ENCODE peak calls at places on chromosomes 6 and 20, in six cellular contexts. R is uterus; L is Panc1; M is psoas muscle; N is CD8-positive, alpha-beta memory T cell; P is adrenal gland. Q is an unnamed sample.

GRCh38 chr6:144223686-144224085 is 61.4 kb upstream of the UTRN start:
- DNase-seq in M (no peak), L (no peak), P (no peak), R (no peak), N (no peak), Q (no peak)

GRCh38 chr6:127420558-127420957 is 38.6 kb downstream of the KIAA0408 start:
- DNase-seq in P (peak; percentile 81), R (peak; percentile 27), L (peak; percentile 96), N (peak; percentile 19), M (no peak), Q (peak; percentile 45)

GRCh38 chr20:44646023-44646640 is 5.4 kb downstream of the ADA start:
- DNase-seq in P (no peak), M (no peak), R (no peak), N (no peak), L (no peak), Q (peak; percentile 55)

GRCh38 chr6:55777461-55777860 is 97.9 kb downstream of the BMP5 start:
- DNase-seq in N (no peak), M (no peak), R (no peak), L (no peak), P (no peak), Q (no peak)

GRCh38 chr20:48948612-48949011 is 27.1 kb downstream of the ARFGEF2 start:
- DNase-seq in P (no peak), R (no peak), N (no peak), L (no peak), M (no peak), Q (no peak)

GRCh38 chr6:41673704-41674000 is 35.4 kb downstream of the MDFI start:
- DNase-seq in L (no peak), P (no peak), N (no peak), M (no peak), R (no peak), Q (no peak)

GRCh38 chr6:102154176-102154575 is 760.7 kb downstream of the GRIK2 start:
- DNase-seq in R (no peak), N (no peak), P (no peak), L (no peak), M (no peak), Q (no peak)

GRCh38 chr20:58308680-58309527 is 611 bp upstream of the RAB22A start:
- DNase-seq in N (no peak), R (peak; percentile 71), M (peak; percentile 85), L (no peak), P (peak; percentile 73), Q (peak; percentile 71)

GRCh38 chr20:44730441-44730840 is 15.2 kb upstream of the KCNK15 start:
- DNase-seq in L (peak; percentile 97), P (no peak), R (no peak), M (no peak), N (no peak), Q (no peak)

GRCh38 chr6:16129623-16130243 is 847 bp downstream of the MYLIP start:
- DNase-seq in R (peak; percentile 36), P (peak; percentile 66), L (no peak), M (no peak), N (peak; percentile 41), Q (peak; percentile 62)

DNA sequence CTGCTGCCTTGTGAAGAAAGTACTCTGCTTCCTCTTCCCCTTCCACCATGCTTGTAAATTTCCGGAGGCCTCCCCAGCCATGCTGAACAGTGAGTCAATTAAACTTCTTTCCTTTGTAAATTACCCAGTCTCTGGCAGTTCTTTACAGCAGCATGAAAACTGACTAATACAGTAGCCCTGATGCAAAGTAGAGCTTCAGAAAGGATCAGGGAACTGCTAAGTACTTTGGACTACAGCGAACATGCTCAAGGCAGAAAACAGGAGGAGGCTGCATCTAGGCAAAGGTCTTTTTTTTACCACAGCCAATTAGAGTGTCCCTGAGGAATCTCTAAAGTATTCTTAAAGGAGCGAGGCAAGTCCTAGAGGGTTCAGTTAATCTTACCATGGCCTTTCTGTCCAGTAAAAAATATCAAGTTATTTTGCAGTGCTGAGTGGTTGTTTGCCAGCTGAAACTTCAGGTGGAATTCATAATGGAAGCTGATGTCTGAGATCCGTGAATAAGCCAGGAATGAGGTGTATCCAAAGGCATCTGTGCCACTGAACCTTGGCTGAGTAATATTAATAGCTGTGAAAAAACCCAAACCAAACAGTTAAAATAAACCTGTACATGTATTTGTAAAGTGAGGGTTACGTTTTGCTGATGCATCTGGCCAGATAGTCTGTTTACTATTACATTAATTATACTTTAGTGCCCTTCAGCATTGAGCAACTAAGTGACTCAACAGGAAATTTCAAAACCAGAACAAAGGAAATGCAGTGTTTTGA is 170.4 kb downstream of the PHF3 start:
- DNase-seq in P (no peak), R (no peak), M (no peak), N (no peak), L (peak; percentile 92), Q (no peak)
- H3K27ac ChIP-seq in P (peak overlapping the region; percentile 77), R (peak overlapping the region; percentile 18), M (peak overlapping the region; percentile 62), N (no peak overlapping the region), L (no peak overlapping the region), Q (no peak overlapping the region)

DNA sequence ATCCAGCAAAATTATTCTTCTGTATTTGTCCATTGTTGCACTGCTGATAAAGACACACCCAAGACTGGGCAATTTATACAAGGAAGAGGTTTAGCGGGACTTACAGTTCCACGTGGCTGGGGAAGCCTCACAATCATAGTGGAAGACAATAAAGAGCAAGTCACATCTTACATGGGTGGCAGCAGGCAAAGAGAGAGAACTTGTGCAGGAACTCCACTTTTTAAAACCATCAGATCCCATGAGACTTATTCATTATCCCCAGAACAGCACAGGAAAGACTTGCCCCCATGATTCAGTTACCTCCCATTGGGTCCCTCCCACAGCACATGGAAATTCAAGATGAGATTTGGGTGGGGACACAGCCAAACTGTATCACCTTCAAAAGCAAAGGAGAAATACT is 286.5 kb upstream of the ECI2 start:
- DNase-seq in P (no peak), M (no peak), N (no peak), R (no peak), L (no peak), Q (no peak)
- H3K4me3 ChIP-seq in P (no peak overlapping the region), M (no peak overlapping the region), N (no peak overlapping the region), R (no peak overlapping the region), L (no peak overlapping the region), Q (no peak overlapping the region)

GRCh38 chr6:74606488-74607135 is 599.2 kb downstream of the COL12A1 start:
- DNase-seq in N (no peak), M (no peak), P (no peak), R (no peak), L (no peak), Q (no peak)
- H3K27ac ChIP-seq in N (no peak overlapping the region), M (peak overlapping the region; percentile 24), P (peak overlapping the region; percentile 51), R (peak overlapping the region; percentile 53), L (no peak overlapping the region), Q (no peak overlapping the region)

GRCh38 chr20:53623454-53624206 is 30.0 kb upstream of the ZNF217 start:
- DNase-seq in P (peak; percentile 90), L (peak; percentile 87), R (peak; percentile 68), N (no peak), M (peak; percentile 72), Q (peak; percentile 31)
- H3K4me3 ChIP-seq in P (no peak overlapping the region), L (peak overlapping the region; percentile 6), R (peak overlapping the region; percentile 33), N (peak overlapping the region; percentile 49), M (peak overlapping the region; percentile 64), Q (peak overlapping the region; percentile 43)

DNA sequence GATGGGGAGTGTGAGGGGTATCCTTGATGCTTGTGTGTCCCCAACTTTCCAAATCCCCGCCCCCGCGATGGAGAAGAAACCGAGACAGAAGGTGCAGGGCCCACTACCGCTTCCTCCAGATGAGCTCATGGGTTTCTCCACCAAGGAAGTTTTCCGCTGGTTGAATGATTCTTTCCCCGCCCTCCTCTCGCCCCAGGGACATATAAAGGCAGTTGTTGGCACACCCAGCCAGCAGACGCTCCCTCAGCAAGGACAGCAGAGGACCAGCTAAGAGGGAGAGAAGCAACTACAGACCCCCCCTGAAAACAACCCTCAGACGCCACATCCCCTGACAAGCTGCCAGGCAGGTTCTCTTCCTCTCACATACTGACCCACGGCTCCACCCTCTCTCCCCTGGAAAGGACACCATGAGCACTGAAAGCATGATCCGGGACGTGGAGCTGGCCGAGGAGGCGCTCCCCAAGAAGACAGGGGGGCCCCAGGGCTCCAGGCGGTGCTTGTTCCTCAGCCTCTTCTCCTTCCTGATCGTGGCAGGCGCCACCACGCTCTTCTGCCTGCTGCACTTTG is at the start of gene TNF:
- DNase-seq in N (peak; percentile 64), P (peak; percentile 70), M (peak; percentile 71), R (peak; percentile 36), L (no peak), Q (peak; percentile 71)
- H3K27ac ChIP-seq in N (peak within 1 kb of the TSS; percentile 60), P (no peak within 1 kb of the TSS), M (no peak within 1 kb of the TSS), R (peak within 1 kb of the TSS; percentile 50), L (peak within 1 kb of the TSS; percentile 21), Q (peak within 1 kb of the TSS; percentile 83)

GRCh38 chr20:25397827-25398226 is 7.2 kb upstream of the ABHD12 start:
- DNase-seq in P (no peak), N (no peak), M (no peak), L (no peak), R (no peak), Q (no peak)

GRCh38 chr20:25394996-25395395 is 4.4 kb upstream of the ABHD12 start:
- DNase-seq in R (no peak), P (no peak), M (no peak), N (no peak), L (no peak), Q (no peak)

GRCh38 chr20:25390538-25391528 is at the start of gene ABHD12:
- DNase-seq in R (peak; percentile 95), N (peak; percentile 91), L (no peak), M (peak; percentile 97), P (peak; percentile 98), Q (peak; percentile 92)

GRCh38 chr20:25397081-25397480 is 6.4 kb upstream of the ABHD12 start:
- DNase-seq in L (no peak), R (no peak), P (no peak), N (no peak), M (no peak), Q (no peak)

GRCh38 chr20:25394276-25394675 is 3.6 kb upstream of the ABHD12 start:
- DNase-seq in M (no peak), L (no peak), P (no peak), R (no peak), N (no peak), Q (no peak)
- H3K4me3 ChIP-seq in M (no peak overlapping the region), L (no peak overlapping the region), P (no peak overlapping the region), R (no peak overlapping the region), N (no peak overlapping the region), Q (no peak overlapping the region)

DNA sequence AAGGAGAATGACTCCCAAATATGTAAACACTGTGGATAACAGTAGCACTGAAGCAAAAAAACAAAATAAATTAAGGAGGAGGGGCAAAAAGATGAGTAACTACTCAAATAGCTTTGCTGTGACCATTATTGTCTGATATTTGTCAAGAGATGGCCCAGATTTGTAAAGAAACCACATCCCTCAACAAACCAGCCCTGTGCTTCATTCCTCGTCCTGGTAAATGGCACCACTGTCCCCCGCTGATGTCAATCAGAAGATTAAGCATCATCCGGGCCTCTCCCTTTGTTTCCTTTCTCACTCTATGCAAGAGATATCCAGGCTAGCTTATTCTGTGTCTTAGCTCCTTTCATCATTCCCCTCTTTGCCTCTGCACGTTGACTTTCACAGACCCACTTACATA is 259.0 kb downstream of the SYNE1 start:
- DNase-seq in R (no peak), L (no peak), M (no peak), P (no peak), N (no peak), Q (no peak)
- H3K27ac ChIP-seq in R (peak overlapping the region; percentile 94), L (no peak overlapping the region), M (peak overlapping the region; percentile 95), P (peak overlapping the region; percentile 93), N (no peak overlapping the region), Q (no peak overlapping the region)

GRCh38 chr20:14336667-14337066 is 745 bp downstream of the FLRT3 start:
- DNase-seq in R (no peak), L (no peak), P (no peak), M (no peak), N (no peak), Q (no peak)
- H3K4me3 ChIP-seq in R (peak overlapping the region; percentile 34), L (peak overlapping the region; percentile 33), P (no peak overlapping the region), M (peak overlapping the region; percentile 64), N (no peak overlapping the region), Q (no peak overlapping the region)

GRCh38 chr6:135939216-135939610 is 87.7 kb downstream of the PDE7B start:
- DNase-seq in P (no peak), M (no peak), N (no peak), L (no peak), R (peak; percentile 40), Q (no peak)
- H3K27ac ChIP-seq in P (peak overlapping the region; percentile 61), M (peak overlapping the region; percentile 39), N (no peak overlapping the region), L (peak overlapping the region; percentile 9), R (peak overlapping the region; percentile 86), Q (no peak overlapping the region)

Q was measured in CD4-positive, alpha-beta memory T cell.